ENCODE peak calls at places on chromosome 14, in seven cellular contexts. A, V, T, W, Q, K and E are unnamed samples. For H3K36me3, the result is how much of the 10 kb centered on the place peaks cover.

GRCh38 chr14:38794674-38795073 is 308.4 kb downstream of the SEC23A start:
- DNase-seq in A (no peak), W (no peak), T (no peak), K (no peak), V (no peak), Q (no peak), E (no peak)

GRCh38 chr14:70726651-70727375 is 82.5 kb downstream of the MAP3K9 start:
- DNase-seq in Q (no peak), T (no peak), V (no peak), A (no peak), W (no peak), K (no peak), E (no peak)

GRCh38 chr14:25833341-25834121 is 764.3 kb downstream of the NOVA1 start:
- DNase-seq in W (no peak), Q (peak), T (peak), K (peak), V (no peak), A (no peak), E (no peak)

GRCh38 chr14:103143535-103143934 is 20.3 kb downstream of the TNFAIP2 start:
- DNase-seq in W (no peak), A (no peak), T (no peak), K (no peak), V (no peak), Q (peak), E (no peak)

GRCh38 chr14:101716956-101717662 is 44.4 kb upstream of the PPP2R5C start:
- DNase-seq in T (peak), K (no peak), Q (no peak), V (no peak), W (no peak), A (no peak), E (no peak)

GRCh38 chr14:55336161-55336560 is 64.9 kb downstream of the FBXO34 start:
- DNase-seq in T (peak), V (no peak), K (no peak), Q (no peak), A (no peak), W (no peak), E (no peak)

GRCh38 chr14:104993306-104993705 is 7.7 kb downstream of the CLBA1 start:
- DNase-seq in V (no peak), A (no peak), W (no peak), Q (no peak), T (no peak), K (no peak), E (no peak)

GRCh38 chr14:65258391-65258790 is 154.1 kb upstream of the FUT8 start:
- DNase-seq in T (no peak), A (no peak), Q (peak), K (no peak), V (no peak), W (no peak), E (no peak)

GRCh38 chr14:60655898-60656754 is 6.8 kb upstream of the SIX1 start:
- DNase-seq in K (no peak), A (no peak), V (no peak), Q (no peak), T (no peak), W (no peak), E (no peak)

GRCh38 chr14:31935406-31935805 is 141.7 kb upstream of the ARHGAP5 start:
- DNase-seq in T (no peak), V (no peak), A (no peak), Q (no peak), W (no peak), K (no peak), E (no peak)

GRCh38 chr14:67188326-67188725 is 914 bp upstream of the GARIN2 start:
- DNase-seq in Q (no peak), A (no peak), T (no peak), W (no peak), K (no peak), V (no peak), E (no peak)

GRCh38 chr14:74260525-74261233 is 21.4 kb downstream of the VSX2 start:
- DNase-seq in W (no peak), T (no peak), A (no peak), V (no peak), Q (no peak), K (no peak), E (no peak)

GRCh38 chr14:94964931-94965330 is 192.4 kb downstream of the DICER1 start:
- DNase-seq in Q (no peak), V (no peak), A (no peak), T (no peak), K (no peak), W (no peak), E (no peak)

GRCh38 chr14:104563742-104564615 is 15.6 kb upstream of the C14orf180 start:
- DNase-seq in Q (peak), T (peak), W (no peak), K (no peak), A (peak), V (no peak), E (no peak)

GRCh38 chr14:45253754-45254300 is 825 bp upstream of the MIS18BP1 start:
- DNase-seq in Q (no peak), T (no peak), A (peak), V (no peak), K (peak), W (no peak), E (no peak)

GRCh38 chr14:74089251-74090020 is 4.7 kb downstream of the LIN52 start:
- DNase-seq in K (no peak), Q (no peak), T (no peak), W (no peak), A (no peak), V (no peak), E (no peak)

GRCh38 chr14:61334197-61334701 is 12.9 kb downstream of the PRKCH start:
- DNase-seq in V (no peak), Q (no peak), K (no peak), W (no peak), A (peak), T (no peak), E (no peak)

GRCh38 chr14:61368061-61368710 is 46.8 kb downstream of the PRKCH start:
- DNase-seq in A (no peak), T (no peak), W (no peak), V (no peak), K (no peak), Q (no peak), E (no peak)

GRCh38 chr14:20652996-20653975 is 11.8 kb upstream of the OR6S1 start:
- DNase-seq in V (no peak), W (no peak), Q (peak), K (no peak), T (no peak), A (no peak), E (no peak)

GRCh38 chr14:82905762-82906161 is 1372.1 kb upstream of the SEL1L start:
- DNase-seq in A (no peak), K (no peak), Q (no peak), V (no peak), T (no peak), W (no peak), E (no peak)

GRCh38 chr14:41925409-41925808 is 318.7 kb downstream of the LRFN5 start:
- DNase-seq in K (no peak), V (no peak), Q (peak), W (no peak), T (no peak), A (no peak), E (no peak)
- TF ChIP-seq CTCF in K (peak), V (no peak), Q (no peak), W (no peak), T (no peak), A (no peak), E (peak)

GRCh38 chr14:99447739-99448138 is 32.9 kb downstream of the SETD3 start:
- DNase-seq in W (no peak), V (no peak), A (no peak), K (no peak), Q (no peak), T (no peak), E (no peak)
- H3K36me3 ChIP-seq in W (under half), V (half or more), A (under half), K (under half), Q (under half), T (under half), E (under half)

DNA sequence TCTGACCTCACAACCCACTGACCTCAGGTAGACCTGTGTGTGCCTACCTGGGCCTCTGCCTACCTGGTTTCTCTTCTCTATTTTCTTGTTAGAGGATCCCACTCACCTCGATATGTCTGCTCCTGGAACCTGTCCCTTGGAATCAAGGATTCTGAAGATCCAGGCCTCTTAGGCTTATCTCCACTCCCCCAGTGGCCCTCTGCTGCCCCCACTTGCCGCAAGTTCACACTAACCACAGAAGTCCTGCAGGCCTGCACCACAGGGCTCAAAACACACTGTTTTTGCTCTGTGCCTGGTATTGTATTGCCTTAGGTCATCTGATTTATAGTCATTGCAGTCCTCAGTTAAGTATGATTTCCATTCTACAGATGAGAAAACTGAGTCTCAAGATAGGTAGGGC is 15.3 kb upstream of the NRXN3 start:
- DNase-seq in W (no peak), V (no peak), A (no peak), Q (no peak), K (no peak), T (no peak), E (no peak)
- TF ChIP-seq CTCF in W (no peak), V (no peak), A (no peak), Q (no peak), K (no peak), T (no peak), E (peak)

DNA sequence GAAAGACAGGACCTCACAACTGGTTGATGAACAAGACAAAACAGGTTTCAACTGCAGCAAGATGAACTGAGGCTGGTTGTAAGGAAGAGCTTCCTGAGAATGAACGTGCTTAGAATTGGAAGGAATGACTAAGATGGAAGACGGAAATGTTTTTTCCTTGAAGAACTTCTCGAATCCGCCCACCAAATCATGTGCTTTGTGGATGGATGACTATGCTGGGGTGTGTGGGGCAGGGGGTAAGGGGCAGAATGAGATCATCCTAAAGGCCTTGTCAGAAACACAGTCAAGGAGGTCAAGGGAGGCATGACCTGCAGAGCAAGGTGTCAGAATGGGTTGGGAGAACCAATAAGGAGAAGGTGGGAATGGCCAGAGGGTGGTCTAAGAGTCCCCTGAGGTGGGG is 84.3 kb downstream of the ACTN1 start:
- DNase-seq in Q (peak), A (no peak), K (no peak), W (no peak), V (no peak), T (no peak), E (no peak)
- H3K36me3 ChIP-seq in Q (under half), A (half or more), K (under half), W (half or more), V (half or more), T (half or more), E (under half)

DNA sequence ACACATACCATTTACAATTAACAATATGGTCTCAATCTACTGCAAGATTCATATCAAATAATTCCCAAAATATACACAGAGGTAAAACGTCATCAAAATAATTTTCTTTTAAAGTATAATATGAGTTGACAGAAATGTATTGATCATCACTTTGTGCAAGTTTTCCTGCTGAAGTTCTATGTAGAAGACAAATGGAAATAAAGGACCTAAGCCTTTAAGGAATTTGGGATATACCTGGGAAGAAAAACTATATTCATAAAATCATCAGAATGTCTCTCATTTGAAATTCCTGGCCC is 61.1 kb upstream of the DAAM1 start:
- DNase-seq in K (no peak), W (no peak), Q (no peak), V (no peak), T (no peak), A (no peak), E (no peak)
- TF ChIP-seq CTCF in K (no peak), W (no peak), Q (no peak), V (no peak), T (no peak), A (peak), E (no peak)

GRCh38 chr14:52873096-52873495 is 77.8 kb downstream of the FERMT2 start:
- DNase-seq in W (no peak), K (no peak), Q (no peak), T (no peak), A (no peak), V (no peak), E (no peak)
- H3K36me3 ChIP-seq in W (half or more), K (under half), Q (under half), T (under half), A (under half), V (half or more), E (under half)

DNA sequence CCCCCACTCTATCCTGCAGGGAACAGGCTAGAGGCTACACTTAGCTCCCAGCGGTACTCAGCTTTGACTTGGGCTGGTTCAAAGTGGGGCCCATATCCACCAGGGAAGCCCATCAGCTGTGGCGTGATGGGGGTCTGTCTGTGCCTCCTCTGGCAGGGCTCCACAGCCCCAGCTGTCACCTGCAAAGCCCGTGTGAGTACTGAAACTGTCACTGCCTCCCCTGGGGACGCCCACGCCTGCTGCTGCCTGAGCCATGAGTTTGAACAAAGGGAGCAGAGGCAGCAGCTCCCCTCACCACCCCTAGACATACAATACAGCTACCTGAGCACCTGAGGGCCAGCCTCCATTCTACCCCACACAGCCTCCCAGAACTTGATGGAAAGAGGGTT is 5.0 kb downstream of the REM2 start:
- DNase-seq in T (no peak), Q (no peak), V (no peak), K (peak), A (peak), W (no peak), E (no peak)
- TF ChIP-seq CTCF in T (no peak), Q (no peak), V (no peak), K (no peak), A (no peak), W (no peak), E (no peak)

GRCh38 chr14:68911594-68912227 is 67.4 kb downstream of the ACTN1 start:
- DNase-seq in A (peak), T (peak), K (peak), W (no peak), Q (peak), V (no peak), E (no peak)

GRCh38 chr14:68918612-68919011 is 60.5 kb downstream of the ACTN1 start:
- DNase-seq in Q (no peak), T (no peak), W (no peak), K (no peak), V (no peak), A (no peak), E (no peak)

GRCh38 chr14:68919129-68919927 is 59.8 kb downstream of the ACTN1 start:
- DNase-seq in V (no peak), K (no peak), A (no peak), T (no peak), Q (no peak), W (no peak), E (no peak)

GRCh38 chr14:68913516-68913915 is 65.6 kb downstream of the ACTN1 start:
- DNase-seq in W (no peak), Q (no peak), V (no peak), A (no peak), T (no peak), K (no peak), E (no peak)

DNA sequence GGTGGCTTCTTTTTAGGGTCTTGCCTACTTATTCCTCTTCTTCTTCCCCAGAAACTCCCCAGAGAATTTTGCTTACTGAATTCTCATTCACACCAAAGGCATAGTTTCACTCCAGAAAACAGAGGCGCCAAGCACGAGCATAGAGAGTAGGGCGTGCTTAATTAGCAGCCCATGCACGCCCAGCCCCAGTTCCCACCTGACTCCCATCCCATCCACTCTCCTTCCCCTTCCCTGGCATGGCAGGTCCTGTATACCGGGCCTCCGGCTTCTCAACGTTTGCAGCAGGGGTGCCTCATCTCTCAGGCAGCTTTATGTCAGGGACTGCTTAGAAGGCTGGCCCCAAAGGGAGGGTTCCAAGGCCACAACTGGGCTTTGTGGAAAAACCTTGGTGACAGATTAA is 62.7 kb downstream of the ACTN1 start:
- DNase-seq in V (no peak), W (no peak), A (no peak), K (no peak), Q (no peak), T (no peak), E (no peak)
- H3K36me3 ChIP-seq in V (half or more), W (under half), A (under half), K (under half), Q (under half), T (under half), E (under half)